ENCODE peak calls at places on chromosomes 16 and 17, in four cellular contexts. J is NCI-H82, D is NCI-H510A, G is substantia nigra. A is an unnamed sample.

GRCh38 chr16:886084-886543 is 84.7 kb downstream of the LMF1 start:
- DNase-seq in J (no peak), D (no peak), G (no peak), A (no peak)

GRCh38 chr16:71954699-71955195 is 45.5 kb downstream of the PKD1L3 start:
- DNase-seq in J (no peak), D (no peak), G (no peak), A (no peak)

GRCh38 chr16:86063696-86064405 is 164.9 kb downstream of the IRF8 start:
- DNase-seq in J (no peak), D (no peak), G (no peak), A (no peak)

GRCh38 chr17:31803494-31804213 is 55.4 kb downstream of the COPRS start:
- DNase-seq in J (no peak), D (peak; percentile 9), G (no peak), A (no peak)

GRCh38 chr16:54931757-54932660 is 1.3 kb downstream of the IRX5 start:
- DNase-seq in J (peak; percentile 80), D (no peak), G (no peak), A (no peak)

GRCh38 chr17:13888043-13888442 is 181.3 kb upstream of the COX10 start:
- DNase-seq in J (peak; percentile 49), D (no peak), G (no peak), A (no peak)

GRCh38 chr17:72182256-72182890 is 61.6 kb downstream of the SOX9 start:
- DNase-seq in J (no peak), D (no peak), G (no peak), A (no peak)

GRCh38 chr17:42287305-42288077 is 807 bp upstream of the STAT5A start:
- DNase-seq in J (no peak), D (no peak), G (peak; percentile 39), A (no peak)

GRCh38 chr16:85061566-85061965 is 34.0 kb downstream of the KIAA0513 start:
- DNase-seq in J (no peak), D (no peak), G (no peak), A (peak; percentile 62)

GRCh38 chr16:10001258-10001785 is 180.9 kb downstream of the GRIN2A start:
- DNase-seq in J (no peak), D (no peak), G (no peak), A (no peak)

GRCh38 chr16:11175106-11175795 is 80.8 kb downstream of the SOCS1 start:
- DNase-seq in J (no peak), D (no peak), G (no peak), A (no peak)

GRCh38 chr16:1436731-1437355 is 6.0 kb downstream of the PERCC1 start:
- DNase-seq in J (no peak), D (no peak), G (no peak), A (no peak)

GRCh38 chr17:37191219-37191618 is 184.6 kb upstream of the C17orf78 start:
- DNase-seq in J (no peak), D (no peak), G (no peak), A (no peak)

GRCh38 chr17:81197409-81197795 is 25.4 kb downstream of the CEP131 start:
- DNase-seq in J (no peak), D (no peak), G (no peak), A (no peak)

A was measured in lung.